ENCODE peak calls at places on chromosomes 6 and 20, in eight cellular contexts. U is glutamatergic neuron; E is iPS-NIHi11; P is mesothelial cell of epicardium; F is activated CD8-positive, alpha-beta memory T cell treated with anti-CD3 and anti-CD28 coated beads, Interleukin-2, amount 10 ng/mL, durations not matched to agents 7 days and 5 days; W is T-helper 9 cell; I is NCI-H1417 treated with DMSO at 0.1 percent for 48 hours; J is GM12865. R is an unnamed sample.

GRCh38 chr6:87198496-87198895 is 43.1 kb downstream of the ZNF292 start:
- DNase-seq in U (no peak), E (no peak), P (no peak), F (no peak), W (no peak), I (no peak), J (no peak), R (no peak)

GRCh38 chr20:25145131-25145530 is 50.4 kb upstream of the ENTPD6 start:
- DNase-seq in U (no peak), E (no peak), P (no peak), F (no peak), W (no peak), I (no peak), J (no peak), R (no peak)

GRCh38 chr6:100426241-100426640 is 38.5 kb downstream of the SIM1 start:
- DNase-seq in U (no peak), E (no peak), P (no peak), F (no peak), W (no peak), I (no peak), J (no peak), R (no peak)

GRCh38 chr20:9889270-9889981 is 50.5 kb upstream of the PAK5 start:
- DNase-seq in U (no peak), E (no peak), P (no peak), F (no peak), W (no peak), I (no peak), J (peak), R (no peak)

GRCh38 chr20:57943291-57943690 is 233.5 kb upstream of the PMEPA1 start:
- DNase-seq in U (no peak), E (no peak), P (no peak), F (no peak), W (no peak), I (no peak), J (no peak), R (no peak)

GRCh38 chr20:50958733-50959542 is at the start of gene MOCS3:
- DNase-seq in U (peak), E (peak), P (no peak), F (peak), W (peak), I (no peak), J (peak), R (peak)

GRCh38 chr6:150417899-150418824 is 49.4 kb downstream of the IYD start:
- DNase-seq in U (no peak), E (peak), P (no peak), F (peak), W (no peak), I (no peak), J (peak), R (peak)

GRCh38 chr6:17167327-17167979 is 65.6 kb downstream of the STMND1 start:
- DNase-seq in U (peak), E (peak), P (no peak), F (no peak), W (no peak), I (no peak), J (peak), R (peak)

GRCh38 chr6:105364243-105364642 is 38.6 kb downstream of the PREP start:
- DNase-seq in U (no peak), E (no peak), P (no peak), F (no peak), W (no peak), I (no peak), J (no peak), R (no peak)

GRCh38 chr6:33136310-33136895 is 55.9 kb downstream of the COL11A2 start:
- DNase-seq in U (no peak), E (no peak), P (no peak), F (no peak), W (no peak), I (no peak), J (no peak), R (no peak)

GRCh38 chr6:39301606-39302005 is 12.6 kb downstream of the KCNK17 start:
- DNase-seq in U (peak), E (peak), P (no peak), F (no peak), W (no peak), I (no peak), J (peak), R (no peak)

GRCh38 chr20:47360489-47361267 is 4.2 kb upstream of the ZMYND8 start:
- DNase-seq in U (peak), E (peak), P (peak), F (no peak), W (no peak), I (no peak), J (peak), R (no peak)

R was measured in NCI-H1436 treated with DMSO at 0.1 percent for 48 hours.